ENCODE peak calls at places on chromosomes 13 and 19, in four cellular contexts. I, M, G and S are unnamed samples.

GRCh38 chr13:21435710-21436151 is 23.4 kb downstream of the ZDHHC20 start:
- DNase-seq in I (peak), M (no peak), G (peak), S (no peak)

GRCh38 chr13:59337070-59337469 is 826.7 kb downstream of the DIAPH3 start:
- DNase-seq in I (no peak), G (no peak), M (no peak), S (no peak)

GRCh38 chr19:39084732-39085080 is 538 bp downstream of the ACP7 start:
- DNase-seq in I (no peak), M (no peak), G (no peak), S (no peak)

GRCh38 chr19:44925114-44925891 is 10.9 kb downstream of the APOC1 start:
- DNase-seq in I (peak), G (peak), M (no peak), S (no peak)

GRCh38 chr19:38039966-38040365 is 133.0 kb downstream of the SIPA1L3 start:
- DNase-seq in G (no peak), M (no peak), I (peak), S (no peak)

GRCh38 chr19:43751466-43752220 is 3.1 kb downstream of the SMG9 start:
- DNase-seq in I (peak), M (no peak), G (no peak), S (no peak)

GRCh38 chr19:10093295-10094186 is 7.4 kb downstream of the SHFL start:
- DNase-seq in G (no peak), I (no peak), M (no peak), S (no peak)

GRCh38 chr19:29774126-29774525 is 37.7 kb upstream of the CCNE1 start:
- DNase-seq in M (no peak), I (no peak), G (no peak), S (no peak)

GRCh38 chr19:18519962-18520847 is 1.7 kb downstream of the ELL start:
- DNase-seq in I (peak), G (peak), M (peak), S (peak)

GRCh38 chr13:99281811-99282263 is 23.7 kb upstream of the GPR18 start:
- DNase-seq in I (no peak), M (no peak), G (peak), S (no peak)

GRCh38 chr13:110669036-110669435 is 36.9 kb downstream of the CARS2 start:
- DNase-seq in M (no peak), G (no peak), I (no peak), S (no peak)

GRCh38 chr13:22736084-22736767 is 444.6 kb upstream of the SGCG start:
- DNase-seq in G (no peak), I (no peak), M (no peak), S (no peak)

GRCh38 chr19:3608750-3609322 is 2.2 kb upstream of the TBXA2R start:
- DNase-seq in M (no peak), I (no peak), G (no peak), S (no peak)